ENCODE peak calls at places on chromosomes 13 and 19, in six cellular contexts. One of them, this sample, is unnamed.

GRCh38 chr13:60759499-60759898 is 362.5 kb downstream of the TDRD3 start:
- DNase-seq in CD8-positive, alpha-beta T cell: no peak
- DNase-seq in cardiac muscle cell: peak; percentile 19
- DNase-seq in Peyer's patch: no peak
- DNase-seq in sigmoid colon: no peak
- DNase-seq in uterus: no peak
- DNase-seq in this sample: no peak

GRCh38 chr13:39684531-39685137 is 29.2 kb downstream of the COG6 start:
- DNase-seq in cardiac muscle cell: peak; percentile 62
- DNase-seq in CD8-positive, alpha-beta T cell: no peak
- DNase-seq in Peyer's patch: no peak
- DNase-seq in sigmoid colon: no peak
- DNase-seq in uterus: no peak
- DNase-seq in this sample: peak; percentile 88

GRCh38 chr19:8446055-8446709 is 1.4 kb downstream of the HNRNPM start:
- DNase-seq in Peyer's patch: no peak
- DNase-seq in cardiac muscle cell: no peak
- DNase-seq in CD8-positive, alpha-beta T cell: no peak
- DNase-seq in uterus: no peak
- DNase-seq in sigmoid colon: peak; percentile 35
- DNase-seq in this sample: no peak

GRCh38 chr13:47628666-47629065 is 372.4 kb downstream of the SUCLA2 start:
- DNase-seq in cardiac muscle cell: no peak
- DNase-seq in CD8-positive, alpha-beta T cell: no peak
- DNase-seq in Peyer's patch: no peak
- DNase-seq in sigmoid colon: no peak
- DNase-seq in uterus: no peak
- DNase-seq in this sample: no peak

GRCh38 chr13:41398494-41399190 is 58.7 kb upstream of the RGCC start:
- DNase-seq in cardiac muscle cell: no peak
- DNase-seq in uterus: no peak
- DNase-seq in sigmoid colon: no peak
- DNase-seq in Peyer's patch: no peak
- DNase-seq in CD8-positive, alpha-beta T cell: no peak
- DNase-seq in this sample: no peak

GRCh38 chr19:17757125-17757524 is 5.8 kb downstream of the FCHO1 start:
- DNase-seq in sigmoid colon: peak; percentile 87
- DNase-seq in CD8-positive, alpha-beta T cell: no peak
- DNase-seq in cardiac muscle cell: no peak
- DNase-seq in Peyer's patch: peak; percentile 66
- DNase-seq in uterus: peak; percentile 26
- DNase-seq in this sample: no peak

GRCh38 chr19:7992575-7992974 is 12.9 kb downstream of the ELAVL1 start:
- DNase-seq in Peyer's patch: no peak
- DNase-seq in cardiac muscle cell: no peak
- DNase-seq in CD8-positive, alpha-beta T cell: no peak
- DNase-seq in sigmoid colon: no peak
- DNase-seq in uterus: no peak
- DNase-seq in this sample: no peak

GRCh38 chr13:111179908-111180756 is 65.0 kb downstream of the ARHGEF7 start:
- DNase-seq in Peyer's patch: no peak
- DNase-seq in cardiac muscle cell: no peak
- DNase-seq in uterus: no peak
- DNase-seq in CD8-positive, alpha-beta T cell: no peak
- DNase-seq in sigmoid colon: no peak
- DNase-seq in this sample: no peak

GRCh38 chr19:47541507-47541906 is 26.6 kb upstream of the NAPA start:
- DNase-seq in uterus: no peak
- DNase-seq in sigmoid colon: no peak
- DNase-seq in cardiac muscle cell: peak; percentile 3
- DNase-seq in CD8-positive, alpha-beta T cell: peak; percentile 55
- DNase-seq in Peyer's patch: peak; percentile 55
- DNase-seq in this sample: no peak

GRCh38 chr13:34137200-34137599 is 319.3 kb downstream of the RFC3 start:
- DNase-seq in sigmoid colon: no peak
- DNase-seq in Peyer's patch: no peak
- DNase-seq in CD8-positive, alpha-beta T cell: no peak
- DNase-seq in uterus: no peak
- DNase-seq in cardiac muscle cell: no peak
- DNase-seq in this sample: no peak

GRCh38 chr19:55146648-55147218 is 2.3 kb downstream of the TNNT1 start:
- DNase-seq in uterus: no peak
- DNase-seq in Peyer's patch: no peak
- DNase-seq in sigmoid colon: no peak
- DNase-seq in CD8-positive, alpha-beta T cell: no peak
- DNase-seq in cardiac muscle cell: peak; percentile 37
- DNase-seq in this sample: no peak

GRCh38 chr13:36712785-36713184 is 39.0 kb downstream of the SERTM1 start:
- DNase-seq in uterus: peak; percentile 75
- DNase-seq in cardiac muscle cell: no peak
- DNase-seq in Peyer's patch: no peak
- DNase-seq in sigmoid colon: no peak
- DNase-seq in CD8-positive, alpha-beta T cell: no peak
- DNase-seq in this sample: no peak

GRCh38 chr13:44148159-44148929 is 225.3 kb upstream of the SERP2 start:
- DNase-seq in sigmoid colon: no peak
- DNase-seq in cardiac muscle cell: no peak
- DNase-seq in Peyer's patch: no peak
- DNase-seq in CD8-positive, alpha-beta T cell: no peak
- DNase-seq in uterus: no peak
- DNase-seq in this sample: no peak

GRCh38 chr13:64154514-64154913 is 2738.9 kb upstream of the PCDH20 start:
- DNase-seq in CD8-positive, alpha-beta T cell: no peak
- DNase-seq in Peyer's patch: no peak
- DNase-seq in uterus: no peak
- DNase-seq in sigmoid colon: no peak
- DNase-seq in cardiac muscle cell: no peak
- DNase-seq in this sample: no peak

GRCh38 chr19:14113762-14114414 is 3.7 kb downstream of the PRKACA start:
- DNase-seq in uterus: no peak
- DNase-seq in CD8-positive, alpha-beta T cell: no peak
- DNase-seq in Peyer's patch: peak; percentile 56
- DNase-seq in cardiac muscle cell: no peak
- DNase-seq in sigmoid colon: no peak
- DNase-seq in this sample: peak; percentile 94

GRCh38 chr13:61486496-61486895 is 70.8 kb upstream of the PCDH20 start:
- DNase-seq in Peyer's patch: no peak
- DNase-seq in uterus: no peak
- DNase-seq in sigmoid colon: no peak
- DNase-seq in cardiac muscle cell: no peak
- DNase-seq in CD8-positive, alpha-beta T cell: no peak
- DNase-seq in this sample: no peak

GRCh38 chr13:50123862-50124535 is 108.8 kb downstream of the KCNRG start:
- DNase-seq in CD8-positive, alpha-beta T cell: peak; percentile 70
- DNase-seq in Peyer's patch: peak; percentile 89
- DNase-seq in sigmoid colon: peak; percentile 92
- DNase-seq in uterus: peak; percentile 85
- DNase-seq in cardiac muscle cell: peak; percentile 89
- DNase-seq in this sample: peak; percentile 80

GRCh38 chr13:74045583-74045982 is 88.6 kb downstream of the KLF12 start:
- DNase-seq in uterus: no peak
- DNase-seq in CD8-positive, alpha-beta T cell: no peak
- DNase-seq in sigmoid colon: no peak
- DNase-seq in Peyer's patch: no peak
- DNase-seq in cardiac muscle cell: no peak
- DNase-seq in this sample: no peak

GRCh38 chr13:86383561-86383960 is 584.3 kb upstream of the SLITRK6 start:
- DNase-seq in cardiac muscle cell: no peak
- DNase-seq in Peyer's patch: no peak
- DNase-seq in uterus: no peak
- DNase-seq in CD8-positive, alpha-beta T cell: no peak
- DNase-seq in sigmoid colon: no peak
- DNase-seq in this sample: no peak

GRCh38 chr13:108851660-108852059 is 222.2 kb downstream of the MYO16 start:
- DNase-seq in sigmoid colon: no peak
- DNase-seq in CD8-positive, alpha-beta T cell: no peak
- DNase-seq in Peyer's patch: no peak
- DNase-seq in uterus: no peak
- DNase-seq in cardiac muscle cell: no peak
- DNase-seq in this sample: no peak

GRCh38 chr19:33373701-33374405 is at the start of gene CEBPG:
- DNase-seq in cardiac muscle cell: peak; percentile 82
- DNase-seq in Peyer's patch: peak; percentile 70
- DNase-seq in CD8-positive, alpha-beta T cell: no peak
- DNase-seq in uterus: peak; percentile 48
- DNase-seq in sigmoid colon: peak; percentile 78
- DNase-seq in this sample: peak; percentile 72

DNA sequence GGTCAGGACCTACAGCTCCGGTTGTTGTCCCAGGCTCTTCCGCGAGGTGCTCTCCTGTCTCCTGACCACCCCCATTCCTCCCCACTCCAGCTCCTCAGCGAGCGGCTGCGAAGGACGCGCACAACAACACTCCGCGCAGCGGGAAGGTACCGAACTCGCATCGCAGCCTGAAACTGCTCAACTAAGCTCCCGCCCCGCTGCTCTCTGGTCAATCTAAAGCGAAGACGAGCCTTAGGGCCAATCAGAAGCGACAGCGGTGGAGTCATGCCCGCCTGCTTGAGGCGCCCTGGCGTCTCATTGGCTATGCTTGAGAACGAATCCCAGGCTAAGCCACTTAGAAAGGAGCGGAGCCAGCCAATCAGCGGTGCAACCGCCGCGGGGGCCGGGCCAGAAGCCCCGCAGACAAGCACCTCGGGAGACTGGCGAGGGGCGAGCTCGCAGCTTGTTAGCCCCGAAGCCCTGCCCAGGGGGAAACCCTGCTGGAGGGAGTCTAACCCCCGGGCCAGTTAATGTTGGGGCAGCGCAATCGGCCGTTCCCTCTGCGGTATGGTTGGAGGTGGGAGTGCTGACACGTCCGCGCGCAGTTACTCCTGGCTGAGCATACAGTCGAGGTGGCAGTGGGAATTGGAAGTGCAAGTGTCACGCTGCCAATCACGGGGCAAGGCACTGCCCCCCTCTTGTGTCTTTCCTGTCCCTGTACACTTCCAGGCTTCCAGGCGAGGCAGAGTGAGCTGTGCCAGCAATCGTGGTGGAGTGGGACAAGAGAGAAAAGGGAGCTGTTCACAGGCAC is 1.9 kb upstream of the ZBTB32 start:
- DNase-seq in CD8-positive, alpha-beta T cell: peak; percentile 92
- DNase-seq in cardiac muscle cell: peak; percentile 98
- DNase-seq in sigmoid colon: peak; percentile 98
- DNase-seq in uterus: peak; percentile 96
- DNase-seq in Peyer's patch: peak; percentile 99
- DNase-seq in this sample: peak; percentile 98
- H3K27ac ChIP-seq in CD8-positive, alpha-beta T cell: no peak overlapping the region
- H3K27ac ChIP-seq in cardiac muscle cell: peak overlapping the region; percentile 53
- H3K27ac ChIP-seq in sigmoid colon: no peak overlapping the region
- H3K27ac ChIP-seq in uterus: peak overlapping the region; percentile 43
- H3K27ac ChIP-seq in Peyer's patch: peak overlapping the region; percentile 60
- H3K27ac ChIP-seq in this sample: no peak overlapping the region

GRCh38 chr19:15291666-15292065 is 40.7 kb downstream of the BRD4 start:
- DNase-seq in uterus: no peak
- DNase-seq in sigmoid colon: no peak
- DNase-seq in CD8-positive, alpha-beta T cell: no peak
- DNase-seq in cardiac muscle cell: no peak
- DNase-seq in Peyer's patch: no peak
- DNase-seq in this sample: peak; percentile 82

GRCh38 chr19:15294591-15294990 is 37.7 kb downstream of the BRD4 start:
- DNase-seq in sigmoid colon: no peak
- DNase-seq in uterus: no peak
- DNase-seq in Peyer's patch: no peak
- DNase-seq in cardiac muscle cell: no peak
- DNase-seq in CD8-positive, alpha-beta T cell: no peak
- DNase-seq in this sample: no peak

GRCh38 chr19:15293751-15294505 is 38.4 kb downstream of the BRD4 start:
- DNase-seq in cardiac muscle cell: no peak
- DNase-seq in uterus: no peak
- DNase-seq in CD8-positive, alpha-beta T cell: no peak
- DNase-seq in sigmoid colon: no peak
- DNase-seq in Peyer's patch: no peak
- DNase-seq in this sample: no peak

GRCh38 chr19:15292140-15292539 is 40.2 kb downstream of the BRD4 start:
- DNase-seq in Peyer's patch: no peak
- DNase-seq in sigmoid colon: no peak
- DNase-seq in CD8-positive, alpha-beta T cell: no peak
- DNase-seq in cardiac muscle cell: no peak
- DNase-seq in uterus: no peak
- DNase-seq in this sample: no peak

DNA sequence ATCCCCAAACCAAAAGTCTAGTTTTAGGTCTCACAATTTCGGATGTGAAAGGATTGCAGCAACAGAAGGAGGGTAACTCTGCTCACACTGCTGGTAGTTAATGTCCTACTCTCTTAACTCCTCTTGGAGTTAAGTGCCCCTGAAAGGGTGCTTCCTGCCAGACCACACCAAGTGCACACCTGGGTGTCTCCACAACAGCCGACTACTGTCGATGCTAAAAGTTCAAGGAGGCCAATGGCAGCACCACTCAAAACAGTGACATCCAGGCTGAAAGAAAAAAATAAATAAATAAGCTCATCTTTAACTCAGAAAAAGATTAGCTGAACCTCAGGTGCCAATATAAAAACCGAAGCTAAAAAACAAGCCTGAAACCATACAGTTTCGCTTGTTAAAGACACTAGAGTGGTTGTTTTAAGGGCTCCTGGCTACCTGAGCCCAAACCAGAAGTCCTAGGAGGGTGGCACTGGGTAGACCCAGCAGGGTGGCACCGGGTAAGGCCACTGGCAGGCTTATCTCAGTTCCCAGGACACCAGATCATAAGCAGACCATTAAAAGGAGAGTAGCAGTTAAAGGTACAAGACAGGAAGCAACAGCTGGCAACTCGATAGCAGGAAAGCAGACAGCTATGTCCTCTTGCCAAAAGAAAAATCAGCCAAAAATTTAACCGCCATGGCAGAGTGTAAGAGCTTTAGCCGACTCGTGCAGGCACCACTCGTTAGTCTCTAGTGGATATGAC is 39.3 kb downstream of the BRD4 start:
- DNase-seq in cardiac muscle cell: no peak
- DNase-seq in uterus: no peak
- DNase-seq in sigmoid colon: no peak
- DNase-seq in Peyer's patch: no peak
- DNase-seq in CD8-positive, alpha-beta T cell: no peak
- DNase-seq in this sample: no peak
- H3K4me1 ChIP-seq in cardiac muscle cell: peaks cover 90% of the 10 kb centered on the region
- H3K4me1 ChIP-seq in uterus: peaks cover 26% of the 10 kb centered on the region
- H3K4me1 ChIP-seq in sigmoid colon: peaks cover 100% of the 10 kb centered on the region
- H3K4me1 ChIP-seq in Peyer's patch: peaks cover 78% of the 10 kb centered on the region
- H3K4me1 ChIP-seq in CD8-positive, alpha-beta T cell: peaks cover 94% of the 10 kb centered on the region
- H3K4me1 ChIP-seq in this sample: peaks cover 96% of the 10 kb centered on the region

GRCh38 chr13:97346561-97347254 is 87.3 kb upstream of the RAP2A start:
- DNase-seq in CD8-positive, alpha-beta T cell: no peak
- DNase-seq in Peyer's patch: no peak
- DNase-seq in uterus: no peak
- DNase-seq in cardiac muscle cell: no peak
- DNase-seq in sigmoid colon: no peak
- DNase-seq in this sample: no peak
- H3K4me3 ChIP-seq in CD8-positive, alpha-beta T cell: no peak overlapping the region
- H3K4me3 ChIP-seq in Peyer's patch: no peak overlapping the region
- H3K4me3 ChIP-seq in uterus: no peak overlapping the region
- H3K4me3 ChIP-seq in cardiac muscle cell: no peak overlapping the region
- H3K4me3 ChIP-seq in sigmoid colon: no peak overlapping the region
- H3K4me3 ChIP-seq in this sample: no peak overlapping the region

DNA sequence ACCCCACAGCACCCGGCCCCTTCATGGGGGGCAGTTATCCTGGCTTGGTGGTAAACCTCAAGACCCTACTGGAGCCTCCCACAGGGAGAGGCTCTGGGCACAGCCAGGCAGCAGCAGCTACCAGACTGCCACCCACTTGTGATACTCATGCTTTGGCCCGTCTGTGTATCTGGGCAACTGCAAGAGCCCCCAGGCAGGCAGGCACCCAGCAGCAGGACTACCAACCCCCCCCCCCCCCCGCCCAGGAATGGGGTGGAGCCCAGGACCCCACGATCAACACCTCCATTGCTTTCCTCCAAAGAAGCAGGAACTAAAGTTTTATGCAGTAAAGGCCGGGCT is 896 bp upstream of the LYL1 start:
- DNase-seq in cardiac muscle cell: no peak
- DNase-seq in uterus: peak; percentile 17
- DNase-seq in Peyer's patch: no peak
- DNase-seq in sigmoid colon: no peak
- DNase-seq in CD8-positive, alpha-beta T cell: no peak
- DNase-seq in this sample: peak; percentile 71
- H3K27ac ChIP-seq in cardiac muscle cell: no peak overlapping the region
- H3K27ac ChIP-seq in uterus: peak overlapping the region; percentile 80
- H3K27ac ChIP-seq in Peyer's patch: peak overlapping the region; percentile 69
- H3K27ac ChIP-seq in sigmoid colon: peak overlapping the region; percentile 88
- H3K27ac ChIP-seq in CD8-positive, alpha-beta T cell: no peak overlapping the region
- H3K27ac ChIP-seq in this sample: peak overlapping the region; percentile 97

This sample was measured in Karpas-422.